ENCODE peak calls at places on chromosomes 1 and 21, in four cellular contexts. E is PC-3, N is neural progenitor cell, K is HCT116. R is an unnamed sample.

GRCh38 chr21:40531421-40531820 is 315.5 kb downstream of the DSCAM start:
- DNase-seq in E (no peak), N (no peak), K (no peak), R (no peak)

GRCh38 chr21:28991861-28992525 is 684 bp downstream of the LTN1 start:
- DNase-seq in E (no peak), N (peak), K (no peak), R (peak)

GRCh38 chr1:164602142-164602429 is 43.1 kb downstream of the PBX1 start:
- DNase-seq in E (peak), N (no peak), K (peak), R (peak)

GRCh38 chr1:107786214-107786842 is 178.7 kb downstream of the VAV3 start:
- DNase-seq in E (no peak), N (no peak), K (no peak), R (no peak)

GRCh38 chr21:44918107-44918470 is 2.6 kb downstream of the ITGB2 start:
- DNase-seq in E (no peak), N (no peak), K (no peak), R (no peak)

GRCh38 chr1:184494929-184495328 is 108.1 kb downstream of the C1orf21 start:
- DNase-seq in E (no peak), N (no peak), K (no peak), R (no peak)

GRCh38 chr21:41830764-41831452 is 48.2 kb downstream of the PRDM15 start:
- DNase-seq in E (no peak), N (no peak), K (no peak), R (no peak)

GRCh38 chr1:60114735-60115318 is 41.3 kb upstream of the C1orf87 start:
- DNase-seq in E (no peak), N (peak), K (no peak), R (no peak)

GRCh38 chr1:84062496-84062895 is 63.6 kb upstream of the TTLL7 start:
- DNase-seq in E (no peak), N (no peak), K (no peak), R (no peak)

GRCh38 chr1:109252893-109253802 is 3.8 kb downstream of the CELSR2 start:
- DNase-seq in E (no peak), N (no peak), K (no peak), R (no peak)

GRCh38 chr1:157181790-157182189 is 43.6 kb upstream of the ETV3 start:
- DNase-seq in E (no peak), N (no peak), K (no peak), R (no peak)

GRCh38 chr1:29458737-29459550 is 222.6 kb downstream of the PTPRU start:
- DNase-seq in E (no peak), N (no peak), K (no peak), R (no peak)

DNA sequence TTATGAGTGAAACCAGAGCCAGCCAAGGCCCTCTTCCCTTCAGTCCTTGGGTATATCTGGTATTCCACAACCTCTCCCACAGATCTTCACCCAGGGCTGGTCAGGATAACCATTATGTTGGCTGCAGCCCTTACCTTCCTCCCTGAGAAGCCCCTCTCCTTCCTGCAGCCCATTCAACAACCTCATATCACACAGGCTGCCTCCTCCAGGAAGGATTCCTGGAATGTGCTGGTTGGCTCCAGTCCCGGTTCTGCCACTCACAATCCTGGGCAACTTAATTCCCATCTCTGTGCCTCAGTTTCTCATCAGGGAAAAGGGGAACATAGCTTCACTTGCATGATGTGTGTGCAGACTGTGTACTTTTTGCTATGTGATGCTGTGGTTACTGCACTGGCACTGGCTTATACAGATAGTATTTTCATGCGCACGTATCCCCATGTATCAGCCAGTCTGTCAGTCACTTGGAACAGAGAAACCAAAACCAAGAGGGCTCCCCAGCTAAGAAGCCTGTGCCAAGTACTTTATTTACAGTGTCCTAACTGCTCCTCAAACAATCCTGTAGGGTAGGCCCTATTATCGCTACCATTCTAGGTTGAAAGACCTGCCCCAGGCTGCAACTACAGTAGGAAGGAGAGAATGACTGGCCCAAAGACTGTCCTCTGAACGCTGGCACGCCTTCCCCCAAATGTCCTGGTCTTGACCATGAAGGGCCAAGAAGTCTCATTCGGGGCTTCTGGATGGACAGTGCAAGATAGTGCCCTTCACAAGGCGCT is 39.9 kb upstream of the PPP1R15B start:
- DNase-seq in E (no peak), N (no peak), K (no peak), R (no peak)
- H3K9ac ChIP-seq in E (peak), N (no peak), K (no peak), R (no peak)

DNA sequence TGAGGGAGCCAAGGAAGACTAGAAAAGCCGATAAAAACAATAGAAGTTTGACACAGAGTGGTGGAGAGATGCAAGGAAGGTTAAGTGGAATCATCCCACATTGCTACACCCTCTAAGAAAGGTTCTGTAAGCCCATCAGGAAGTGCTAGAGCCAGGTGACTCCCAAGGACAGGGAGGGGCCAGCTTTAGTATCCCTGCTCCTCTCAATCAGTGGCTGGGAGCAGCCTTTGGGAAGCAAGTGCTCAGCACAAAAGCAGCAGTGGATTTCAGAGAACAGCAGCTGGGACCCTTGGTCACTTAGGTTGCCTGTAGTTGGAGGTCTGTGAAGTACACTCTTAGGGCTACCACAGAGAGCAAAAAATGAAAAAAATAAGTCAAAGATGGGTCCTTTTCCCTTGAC is 42.5 kb downstream of the NME7 start:
- DNase-seq in E (no peak), N (peak), K (no peak), R (no peak)
- TF ChIP-seq EZH2phosphoT487 in E (no peak), N (no peak), K (no peak), R (no peak)

GRCh38 chr1:182917386-182917785 is 35.6 kb downstream of the SHCBP1L start:
- DNase-seq in E (no peak), N (no peak), K (no peak), R (peak)
- H3K4me3 ChIP-seq in E (no peak), N (no peak), K (no peak), R (no peak)

GRCh38 chr1:243257189-243257588 is 1.3 kb downstream of the SDCCAG8 start:
- DNase-seq in E (no peak), N (no peak), K (no peak), R (no peak)
- H3K9ac ChIP-seq in E (peak), N (no peak), K (peak), R (peak)